ENCODE peak calls at places on chromosomes 5 and 9, in eight cellular contexts. V, W, Q, X, C, N, B and G are unnamed samples. For H3K4me1, the result is how much of the 10 kb centered on the place peaks cover.

GRCh38 chr5:39670391-39670790 is 245.6 kb upstream of the DAB2 start:
- DNase-seq in V (no peak), W (no peak), Q (no peak), X (no peak), C (no peak), N (no peak), B (no peak), G (no peak)

GRCh38 chr9:18351216-18351615 is 122.7 kb upstream of the ADAMTSL1 start:
- DNase-seq in V (no peak), W (no peak), Q (no peak), X (no peak), C (no peak), N (no peak), B (no peak), G (no peak)

GRCh38 chr5:69129413-69129812 is 35.6 kb downstream of the SLC30A5 start:
- DNase-seq in V (no peak), W (no peak), Q (peak), X (peak), C (no peak), N (no peak), B (no peak), G (no peak)

GRCh38 chr5:40480392-40480791 is 199.3 kb upstream of the PTGER4 start:
- DNase-seq in V (no peak), W (peak), Q (no peak), X (no peak), C (no peak), N (no peak), B (no peak), G (no peak)

GRCh38 chr5:140926211-140926902 is at the start of gene PCDHAC1:
- DNase-seq in V (peak), W (no peak), Q (peak), X (no peak), C (peak), N (peak), B (peak), G (no peak)

GRCh38 chr9:124389146-124389939 is 25.9 kb downstream of the PSMB7 start:
- DNase-seq in V (no peak), W (no peak), Q (no peak), X (no peak), C (no peak), N (no peak), B (no peak), G (no peak)

GRCh38 chr9:113464672-113465271 is 1.2 kb downstream of the RGS3 start:
- DNase-seq in V (no peak), W (no peak), Q (no peak), X (no peak), C (no peak), N (no peak), B (no peak), G (no peak)

GRCh38 chr5:67623078-67623477 is 426.5 kb upstream of the CD180 start:
- DNase-seq in V (no peak), W (no peak), Q (no peak), X (no peak), C (no peak), N (no peak), B (no peak), G (no peak)

GRCh38 chr5:81639556-81639955 is 111.3 kb downstream of the SSBP2 start:
- DNase-seq in V (no peak), W (no peak), Q (no peak), X (peak), C (no peak), N (no peak), B (no peak), G (no peak)

GRCh38 chr9:103530934-103531333 is 535.8 kb downstream of the CYLC2 start:
- DNase-seq in V (no peak), W (no peak), Q (no peak), X (no peak), C (no peak), N (no peak), B (no peak), G (no peak)
- H3K4me1 ChIP-seq in V (under half), W (under half), Q (under half), X (under half), C (under half), N (under half), B (under half), G (under half)

DNA sequence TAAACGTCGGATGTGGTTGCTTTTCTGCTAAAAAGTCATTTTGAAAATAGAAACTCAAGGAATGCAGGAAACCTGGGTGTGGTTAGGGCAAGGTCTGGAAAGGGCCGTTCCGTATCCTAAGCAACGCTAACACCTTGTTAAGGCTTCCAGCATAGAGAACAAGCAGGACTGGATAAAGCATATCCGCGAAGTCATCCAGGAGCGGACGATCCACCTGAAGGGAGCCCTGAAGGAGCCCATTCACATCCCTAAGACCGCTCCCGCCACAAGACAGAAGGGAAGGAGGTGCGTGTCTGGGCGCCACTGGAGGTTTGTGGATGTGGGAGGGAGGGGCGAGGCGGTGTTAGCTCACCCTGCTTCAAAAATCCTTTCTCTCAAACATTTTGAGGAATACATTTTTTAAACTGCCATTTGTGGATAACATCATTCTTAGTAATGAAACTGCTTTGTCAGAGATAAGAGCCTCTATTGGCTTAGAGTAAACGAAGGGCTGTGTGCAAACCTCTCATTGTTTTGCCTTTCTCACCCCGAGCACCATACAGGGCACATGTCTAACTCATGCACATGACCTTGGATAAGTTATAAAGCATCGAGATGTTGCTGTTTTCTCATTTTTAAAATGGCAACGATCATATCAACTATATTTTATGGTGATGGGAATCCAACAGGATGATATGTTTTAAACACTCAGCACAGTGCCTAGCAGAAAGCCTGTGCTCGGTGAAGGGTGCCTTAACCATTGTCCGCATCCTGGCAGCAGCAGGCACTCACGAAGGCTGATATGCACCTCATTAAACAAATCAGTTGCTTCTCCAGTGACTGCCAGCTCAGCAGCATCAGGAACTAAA is 175.7 kb upstream of the OTULINL start:
- DNase-seq in V (no peak), W (no peak), Q (peak), X (no peak), C (no peak), N (peak), B (no peak), G (no peak)
- H3K4me1 ChIP-seq in V (under half), W (under half), Q (under half), X (under half), C (under half), N (under half), B (under half), G (under half)

GRCh38 chr5:132437604-132438275 is 52.8 kb downstream of the IRF1 start:
- DNase-seq in V (peak), W (peak), Q (no peak), X (peak), C (peak), N (peak), B (no peak), G (no peak)

GRCh38 chr5:132438931-132439330 is 51.6 kb downstream of the IRF1 start:
- DNase-seq in V (no peak), W (no peak), Q (no peak), X (no peak), C (no peak), N (no peak), B (no peak), G (no peak)

GRCh38 chr5:132435891-132436290 is 54.7 kb downstream of the IRF1 start:
- DNase-seq in V (no peak), W (no peak), Q (no peak), X (no peak), C (no peak), N (no peak), B (no peak), G (no peak)

GRCh38 chr5:132436936-132437335 is 53.6 kb downstream of the IRF1 start:
- DNase-seq in V (no peak), W (no peak), Q (no peak), X (no peak), C (no peak), N (no peak), B (no peak), G (no peak)

DNA sequence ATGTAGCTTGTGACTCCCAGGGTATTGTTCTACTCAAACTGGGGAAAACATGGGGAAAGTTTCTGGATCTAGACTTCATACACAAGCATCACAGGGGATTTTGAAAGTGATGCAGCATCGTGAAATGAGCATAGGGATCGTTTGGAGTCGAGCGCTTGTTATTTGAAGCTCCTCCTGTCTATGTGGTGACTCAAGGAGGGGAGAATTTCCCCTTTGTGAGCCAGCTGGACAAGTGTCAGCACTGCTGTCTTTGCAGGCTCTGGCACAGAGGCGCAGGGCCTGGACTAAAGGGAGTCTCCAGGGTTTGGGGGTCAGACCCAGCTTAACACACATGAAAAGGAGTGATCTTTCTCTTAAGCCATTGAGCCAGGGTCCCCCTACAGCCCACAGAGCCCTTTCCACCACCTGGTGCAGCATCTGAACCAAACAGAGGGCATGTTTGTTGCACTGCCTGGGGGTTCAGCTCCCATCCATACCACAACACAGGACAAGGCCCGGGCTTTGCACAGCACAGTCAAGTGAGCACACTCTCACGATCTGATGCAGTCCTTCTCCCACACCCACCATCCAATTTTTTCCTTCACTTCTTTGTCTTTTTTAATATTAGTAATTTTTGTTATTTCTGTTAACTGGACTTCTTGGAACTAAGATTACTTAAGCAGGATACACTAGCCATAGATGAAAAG is 50.9 kb downstream of the IRF1 start:
- DNase-seq in V (no peak), W (no peak), Q (no peak), X (peak), C (peak), N (no peak), B (no peak), G (no peak)
- H3K4me1 ChIP-seq in V (half or more), W (half or more), Q (under half), X (under half), C (under half), N (under half), B (under half), G (half or more)

GRCh38 chr9:78574354-78575036 is 277.6 kb downstream of the PSAT1 start:
- DNase-seq in V (no peak), W (no peak), Q (no peak), X (no peak), C (no peak), N (no peak), B (no peak), G (no peak)
- H3K4me1 ChIP-seq in V (under half), W (under half), Q (under half), X (under half), C (under half), N (under half), B (under half), G (under half)

DNA sequence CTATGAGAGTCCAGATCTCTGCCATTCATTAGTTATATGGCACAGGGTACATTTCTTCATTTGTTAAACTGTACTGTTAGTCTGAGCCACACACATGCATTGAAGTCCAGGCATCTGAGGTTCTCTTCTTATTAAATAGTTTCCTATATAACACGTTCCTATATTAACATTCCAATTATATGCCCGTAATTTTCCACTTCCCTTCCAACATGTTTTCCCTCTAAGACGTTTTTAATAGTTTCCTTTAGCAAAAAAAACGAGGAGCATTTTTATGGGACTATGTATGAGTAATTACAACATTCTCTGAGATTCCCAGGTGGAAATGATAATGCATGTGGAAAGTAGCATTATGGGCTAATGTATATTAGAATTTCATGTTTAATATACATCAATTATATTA is 11.0 kb downstream of the SMARCA2 start:
- DNase-seq in V (no peak), W (no peak), Q (no peak), X (no peak), C (no peak), N (no peak), B (no peak), G (no peak)
- H3K4me1 ChIP-seq in V (half or more), W (half or more), Q (under half), X (under half), C (under half), N (under half), B (under half), G (half or more)

DNA sequence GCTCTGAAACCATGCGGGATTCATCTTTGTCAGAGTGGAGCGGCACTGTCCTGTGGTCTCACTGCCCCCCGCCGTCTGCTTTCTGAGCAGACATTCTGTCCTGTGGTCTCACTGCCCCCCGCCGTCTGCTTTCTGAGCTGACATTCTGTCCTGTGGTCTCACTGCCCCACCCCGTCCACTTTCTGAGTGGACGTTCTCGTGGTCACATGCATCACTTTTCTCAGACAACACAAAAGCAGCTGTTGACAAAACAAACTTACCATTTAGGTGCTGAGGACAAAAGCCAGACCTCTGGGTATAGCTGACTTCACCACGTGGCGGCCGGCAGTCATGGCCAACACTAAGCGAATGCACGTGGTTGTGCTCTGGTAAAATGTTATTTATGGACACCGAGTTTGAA is 2.8 kb downstream of the LRRC14B start:
- DNase-seq in V (no peak), W (no peak), Q (no peak), X (no peak), C (no peak), N (no peak), B (no peak), G (no peak)
- H3K4me1 ChIP-seq in V (under half), W (under half), Q (under half), X (under half), C (under half), N (under half), B (under half), G (under half)

DNA sequence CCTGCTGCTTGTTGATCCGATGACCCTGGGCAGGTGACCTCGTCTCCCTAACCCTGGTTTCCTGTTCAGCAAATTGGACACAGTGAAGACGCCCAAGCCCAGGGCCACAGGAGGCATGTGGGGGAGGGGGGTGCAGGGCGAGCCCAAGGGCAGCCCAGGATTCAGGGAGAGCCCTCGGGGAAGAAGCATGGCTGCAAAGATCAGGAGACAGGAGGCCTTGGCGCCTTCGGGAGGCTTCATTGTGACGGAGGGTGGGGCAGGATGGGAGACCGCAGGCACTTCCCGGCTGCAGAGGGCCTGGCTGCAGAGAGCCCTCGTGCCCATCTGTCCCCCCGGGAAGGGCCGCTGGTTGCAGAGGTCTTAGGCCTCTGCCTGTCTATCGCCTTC is 6.2 kb downstream of the ASS1 start:
- DNase-seq in V (no peak), W (no peak), Q (no peak), X (no peak), C (no peak), N (no peak), B (no peak), G (no peak)
- H3K4me1 ChIP-seq in V (under half), W (under half), Q (under half), X (under half), C (under half), N (under half), B (under half), G (under half)

DNA sequence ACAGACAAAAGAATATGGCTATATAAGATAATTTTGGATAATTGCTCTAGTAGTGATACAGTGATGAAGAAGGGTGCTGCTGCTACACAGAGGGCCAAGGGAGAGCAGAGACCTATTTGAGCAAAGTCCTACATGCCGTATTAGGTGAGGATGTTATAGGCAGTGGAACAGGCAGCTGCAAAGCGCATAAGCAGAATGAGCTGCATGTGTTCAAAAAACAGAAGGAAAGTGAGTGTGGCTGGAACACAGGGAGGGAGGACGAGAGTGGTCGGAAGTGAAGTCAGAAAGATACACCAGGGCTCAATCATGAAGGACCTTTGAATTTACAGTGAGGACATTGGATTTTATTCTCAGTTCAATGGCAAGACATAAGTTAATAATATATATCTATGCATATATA is 35.4 kb downstream of the ITGA2 start:
- DNase-seq in V (no peak), W (no peak), Q (no peak), X (no peak), C (no peak), N (no peak), B (no peak), G (no peak)
- H3K4me1 ChIP-seq in V (under half), W (under half), Q (half or more), X (under half), C (under half), N (under half), B (under half), G (under half)

GRCh38 chr9:72537671-72538070 is 16.3 kb downstream of the TMC1 start:
- DNase-seq in V (no peak), W (no peak), Q (no peak), X (no peak), C (no peak), N (no peak), B (no peak), G (no peak)
- H3K4me1 ChIP-seq in V (under half), W (under half), Q (under half), X (under half), C (under half), N (under half), B (under half), G (under half)